ENCODE peak calls at places on chromosome 17, in five cellular contexts. S, K, W, H and T are unnamed samples. For H3K36me3, the result is how much of the 10 kb centered on the place peaks cover.

GRCh38 chr17:13429201-13429600 is 172.5 kb downstream of the HS3ST3A1 start:
- DNase-seq in H (no peak), K (no peak), S (no peak), W (no peak), T (no peak)

GRCh38 chr17:50270430-50271172 is 3.7 kb upstream of the TMEM92 start:
- DNase-seq in W (peak), H (peak), S (peak), K (no peak), T (peak)

GRCh38 chr17:49992191-49992932 is 2.7 kb downstream of the DLX3 start:
- DNase-seq in S (no peak), W (no peak), H (no peak), K (no peak), T (no peak)

GRCh38 chr17:73645050-73645871 is 1.0 kb upstream of the SDK2 start:
- DNase-seq in H (peak), W (no peak), K (no peak), S (no peak), T (peak)

GRCh38 chr17:77036841-77037381 is 103.9 kb upstream of the SEC14L1 start:
- DNase-seq in W (no peak), K (no peak), H (peak), S (no peak), T (peak)

GRCh38 chr17:45968732-45969131 is 30.3 kb upstream of the STH start:
- DNase-seq in S (no peak), H (no peak), K (no peak), W (no peak), T (no peak)

GRCh38 chr17:78381601-78382168 is 3.2 kb downstream of the PGS1 start:
- DNase-seq in S (peak), W (no peak), H (no peak), K (no peak), T (no peak)

GRCh38 chr17:7113273-7114071 is 1.1 kb downstream of the ASGR2 start:
- DNase-seq in K (no peak), H (no peak), S (peak), W (no peak), T (no peak)

GRCh38 chr17:75526555-75527270 is 1.2 kb downstream of the LLGL2 start:
- DNase-seq in K (no peak), S (no peak), H (peak), W (peak), T (peak)

GRCh38 chr17:42507671-42508070 is 28.4 kb upstream of the NAGLU start:
- DNase-seq in K (no peak), H (no peak), S (no peak), W (no peak), T (no peak)

GRCh38 chr17:67613961-67614360 is 103.8 kb upstream of the NOL11 start:
- DNase-seq in W (no peak), S (no peak), K (no peak), H (no peak), T (no peak)

GRCh38 chr17:60398227-60398959 is 6.5 kb upstream of the USP32 start:
- DNase-seq in H (no peak), W (no peak), S (no peak), K (no peak), T (no peak)

GRCh38 chr17:35338230-35338629 is 35.2 kb downstream of the SLFN11 start:
- DNase-seq in H (no peak), K (no peak), W (no peak), S (no peak), T (no peak)

GRCh38 chr17:32127156-32127897 is 15.0 kb upstream of the RHOT1 start:
- DNase-seq in H (peak), S (peak), K (no peak), W (peak), T (peak)

GRCh38 chr17:56675876-56676660 is 82.6 kb downstream of the NOG start:
- DNase-seq in S (no peak), K (no peak), H (no peak), W (no peak), T (no peak)

GRCh38 chr17:69093279-69093789 is 32.6 kb upstream of the ABCA9 start:
- DNase-seq in H (no peak), W (no peak), K (no peak), S (no peak), T (no peak)

DNA sequence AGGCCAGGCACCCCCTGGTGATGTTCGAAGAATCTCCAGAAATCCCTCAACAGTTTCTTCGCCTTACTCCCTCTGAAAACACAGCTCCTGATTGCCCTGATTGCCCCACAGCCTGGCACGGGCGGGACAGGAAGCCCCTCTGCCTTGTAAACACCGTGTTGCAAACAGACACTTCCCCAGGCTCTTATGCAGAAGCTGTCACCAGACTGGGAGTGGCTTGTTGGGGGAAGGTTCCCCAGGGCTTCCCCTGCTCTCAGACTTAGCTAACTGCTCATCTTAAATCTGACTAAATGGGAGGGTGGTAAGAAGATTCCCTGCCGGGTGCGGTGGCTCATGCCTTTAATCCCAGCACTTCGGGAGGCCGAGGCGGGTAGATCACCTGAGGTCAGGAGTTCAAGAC is 11.2 kb downstream of the PIK3R5 start:
- DNase-seq in S (peak), K (no peak), H (peak), W (peak), T (peak)
- H3K27ac ChIP-seq in S (peak), K (no peak), H (no peak), W (no peak), T (no peak)

DNA sequence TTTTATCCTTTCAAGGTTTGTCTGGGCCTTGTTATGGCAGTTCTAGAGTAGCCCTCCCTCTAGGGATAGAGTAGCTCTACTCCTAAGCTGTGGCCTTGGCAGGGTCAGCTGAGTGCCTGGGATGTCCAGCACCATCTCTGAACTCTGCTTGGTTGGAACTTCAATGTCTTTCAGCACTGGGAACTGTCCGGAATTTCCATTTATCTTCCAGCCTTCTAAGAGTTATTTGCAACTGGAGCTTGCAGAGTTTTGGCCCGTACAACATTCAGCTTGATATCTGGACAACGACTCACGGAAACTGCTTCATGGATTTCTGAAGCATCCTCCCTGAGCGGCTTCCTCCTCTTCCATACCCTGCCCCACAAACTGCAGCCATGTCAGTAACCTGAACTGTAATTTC is 22.9 kb downstream of the MMD start:
- DNase-seq in H (no peak), S (no peak), K (no peak), W (no peak), T (no peak)
- H3K36me3 ChIP-seq in H (under half), S (under half), K (under half), W (under half), T (half or more)

GRCh38 chr17:17111401-17112393 is 69.4 kb downstream of the MPRIP start:
- DNase-seq in W (no peak), S (peak), K (no peak), H (no peak), T (no peak)
- H3K27ac ChIP-seq in W (no peak), S (no peak), K (no peak), H (no peak), T (peak)

GRCh38 chr17:5297245-5297644 is 15.2 kb downstream of the RABEP1 start:
- DNase-seq in S (no peak), K (peak), H (no peak), W (no peak), T (no peak)

GRCh38 chr17:5286846-5287245 is 4.8 kb downstream of the RABEP1 start:
- DNase-seq in W (no peak), K (no peak), H (no peak), S (no peak), T (no peak)

DNA sequence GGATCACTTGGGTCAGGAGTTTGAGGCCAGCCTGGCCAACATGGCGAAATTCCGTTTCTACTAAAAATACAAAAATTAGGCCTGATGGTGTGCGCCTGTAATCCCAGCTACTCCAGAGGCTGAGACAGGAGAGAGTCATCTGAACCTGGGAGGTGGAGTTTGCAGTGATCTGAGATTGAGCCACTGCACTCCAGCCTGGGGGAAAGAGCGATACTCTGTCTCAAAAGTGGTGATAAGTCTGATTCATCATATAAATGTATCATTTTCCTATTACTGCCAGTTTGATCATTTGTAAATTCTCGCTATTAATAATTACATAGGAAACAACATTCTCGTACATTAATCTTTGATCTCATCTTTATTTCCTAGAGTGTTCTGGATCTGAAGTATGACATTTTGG is 9.6 kb downstream of the RABEP1 start:
- DNase-seq in S (no peak), K (no peak), H (no peak), W (no peak), T (no peak)
- H3K36me3 ChIP-seq in S (under half), K (under half), H (under half), W (under half), T (under half)

GRCh38 chr17:37711113-37711512 is 33.7 kb downstream of the HNF1B start:
- DNase-seq in H (no peak), W (peak), K (no peak), S (no peak), T (no peak)
- H3K27ac ChIP-seq in H (peak), W (peak), K (no peak), S (peak), T (peak)

GRCh38 chr17:4110152-4110551 is 32.7 kb downstream of the ZZEF1 start:
- DNase-seq in K (no peak), S (no peak), H (no peak), W (no peak), T (no peak)
- H3K36me3 ChIP-seq in K (under half), S (under half), H (half or more), W (under half), T (under half)

GRCh38 chr17:1002412-1002753 is 5.5 kb downstream of the TIMM22 start:
- DNase-seq in H (no peak), K (no peak), S (no peak), W (no peak), T (no peak)
- H3K27ac ChIP-seq in H (peak), K (no peak), S (peak), W (no peak), T (peak)

GRCh38 chr17:4678448-4679026 is 25.4 kb downstream of the PELP1 start:
- DNase-seq in K (peak), W (no peak), H (no peak), S (no peak), T (no peak)
- H3K36me3 ChIP-seq in K (half or more), W (under half), H (half or more), S (under half), T (half or more)